ENCODE peak calls at places on chromosome 7, in eight cellular contexts. F is EL; L is iris pigment epithelial cell; N is T-helper 2 cell; P is frontal cortex; U is mucosa of gallbladder; A is AG09309; H is stimulated activated CD8-positive, alpha-beta memory T cell treated with anti-CD3 and anti-CD28 coated beads, Interleukin-2, amount 100 ng/mL, for 1 hour. D is an unnamed sample.

GRCh38 chr7:42065942-42066341 is 171.1 kb downstream of the GLI3 start:
- DNase-seq in N (no peak), H (no peak), U (no peak), F (no peak), A (no peak), L (peak), P (no peak), D (no peak)

GRCh38 chr7:27064169-27064568 is 31.6 kb downstream of the HOXA1 start:
- DNase-seq in P (no peak), H (no peak), U (no peak), L (no peak), N (no peak), F (no peak), A (no peak), D (no peak)

GRCh38 chr7:21869785-21870402 is 75.8 kb downstream of the CDCA7L start:
- DNase-seq in A (no peak), P (no peak), H (no peak), N (no peak), U (no peak), L (peak), F (peak), D (no peak)

GRCh38 chr7:128446306-128446705 is 9.4 kb upstream of the HILPDA start:
- DNase-seq in L (no peak), P (no peak), N (no peak), H (no peak), F (no peak), U (no peak), A (no peak), D (no peak)

GRCh38 chr7:105580022-105580740 is 1.1 kb downstream of the EFCAB10 start:
- DNase-seq in U (no peak), P (no peak), A (no peak), H (no peak), L (no peak), N (no peak), F (peak), D (no peak)

GRCh38 chr7:36346260-36346831 is 43.3 kb upstream of the ANLN start:
- DNase-seq in P (no peak), L (peak), F (no peak), A (no peak), N (no peak), U (no peak), H (no peak), D (no peak)

GRCh38 chr7:130500463-130500862 is 8.6 kb downstream of the MEST start:
- DNase-seq in U (no peak), A (no peak), N (no peak), F (no peak), H (no peak), L (no peak), P (no peak), D (no peak)

GRCh38 chr7:2116086-2116810 is 116.5 kb downstream of the MAD1L1 start:
- DNase-seq in N (no peak), L (peak), U (peak), F (peak), A (no peak), H (no peak), P (peak), D (no peak)

GRCh38 chr7:84924341-84924740 is 262.5 kb downstream of the SEMA3D start:
- DNase-seq in U (no peak), H (no peak), P (no peak), F (no peak), L (no peak), N (no peak), A (no peak), D (no peak)

GRCh38 chr7:76262683-76263402 is 39.6 kb upstream of the HSPB1 start:
- DNase-seq in L (peak), N (no peak), P (peak), H (no peak), F (peak), A (peak), U (peak), D (no peak)

GRCh38 chr7:150406565-150407421 is 27.7 kb downstream of the ZNF775 start:
- DNase-seq in H (no peak), P (no peak), F (no peak), N (no peak), L (peak), U (peak), A (no peak), D (no peak)

GRCh38 chr7:95511716-95512260 is 26.0 kb downstream of the ASB4 start:
- DNase-seq in H (peak), F (peak), U (peak), N (no peak), P (peak), A (peak), L (peak), D (no peak)

GRCh38 chr7:142714375-142714774 is 34.9 kb upstream of the PRSS1 start:
- DNase-seq in H (no peak), P (no peak), F (no peak), A (no peak), U (no peak), L (no peak), N (no peak), D (no peak)

GRCh38 chr7:19713676-19714075 is 4.8 kb upstream of the POLR1F start:
- DNase-seq in H (no peak), A (peak), F (peak), U (peak), P (no peak), N (no peak), L (peak), D (no peak)

GRCh38 chr7:131066635-131067034 is 261.0 kb upstream of the MKLN1 start:
- DNase-seq in P (no peak), N (no peak), A (no peak), L (peak), U (no peak), H (no peak), F (peak), D (no peak)

GRCh38 chr7:157561523-157561785 is 224.7 kb downstream of the DNAJB6 start:
- DNase-seq in U (no peak), F (no peak), L (no peak), N (no peak), H (no peak), A (no peak), P (no peak), D (no peak)

GRCh38 chr7:148515728-148516715 is 74.5 kb upstream of the C7orf33 start:
- DNase-seq in H (no peak), N (no peak), P (no peak), U (no peak), F (no peak), A (no peak), L (no peak), D (no peak)

GRCh38 chr7:36440880-36441279 is 51.2 kb downstream of the ANLN start:
- DNase-seq in F (peak), L (peak), N (no peak), A (peak), P (peak), H (no peak), U (no peak), D (no peak)

GRCh38 chr7:16926283-16926682 is 44.5 kb upstream of the AGR3 start:
- DNase-seq in F (peak), H (no peak), U (peak), P (no peak), A (peak), N (no peak), L (peak), D (no peak)

GRCh38 chr7:150368884-150369739 is 490 bp downstream of the REPIN1 start:
- DNase-seq in P (peak), H (no peak), L (peak), N (no peak), U (peak), A (no peak), F (peak), D (peak)

GRCh38 chr7:35249537-35249907 is 4.4 kb downstream of the TBX20 start:
- DNase-seq in L (no peak), P (no peak), H (no peak), N (no peak), U (no peak), F (no peak), A (no peak), D (no peak)

GRCh38 chr7:36088966-36089365 is 64.1 kb upstream of the EEPD1 start:
- DNase-seq in H (no peak), P (no peak), N (no peak), L (no peak), U (no peak), F (no peak), A (no peak), D (no peak)

GRCh38 chr7:83655951-83656556 is 7.1 kb upstream of the SEMA3E start:
- DNase-seq in H (no peak), N (no peak), P (peak), L (peak), F (peak), U (peak), A (peak), D (no peak)

GRCh38 chr7:7779888-7780287 is 61.5 kb upstream of the RPA3 start:
- DNase-seq in U (no peak), F (no peak), N (no peak), A (no peak), P (no peak), L (no peak), H (no peak), D (no peak)

GRCh38 chr7:7175075-7175695 is 7.2 kb upstream of the C1GALT1 start:
- DNase-seq in A (no peak), N (no peak), H (no peak), U (no peak), L (no peak), F (no peak), P (no peak), D (no peak)

GRCh38 chr7:38660427-38661099 is 29.4 kb upstream of the AMPH start:
- DNase-seq in N (no peak), A (no peak), F (peak), H (no peak), L (peak), U (no peak), P (no peak), D (no peak)

GRCh38 chr7:47669178-47669878 is 87.4 kb upstream of the TNS3 start:
- DNase-seq in U (peak), P (peak), F (peak), L (peak), N (no peak), H (no peak), A (peak), D (no peak)

GRCh38 chr7:144037414-144038096 is 11.2 kb upstream of the OR2A5 start:
- DNase-seq in H (no peak), U (no peak), L (no peak), N (no peak), P (no peak), F (no peak), A (no peak), D (no peak)

GRCh38 chr7:43014374-43014773 is 82.2 kb downstream of the MRPL32 start:
- DNase-seq in H (no peak), L (no peak), N (no peak), F (no peak), A (no peak), P (no peak), U (no peak), D (no peak)

GRCh38 chr7:157228864-157229422 is 90.2 kb downstream of the UBE3C start:
- DNase-seq in P (no peak), N (no peak), U (no peak), A (no peak), H (no peak), F (peak), L (peak), D (no peak)

GRCh38 chr7:25731035-25731880 is 420.7 kb upstream of the NFE2L3 start:
- DNase-seq in H (no peak), L (no peak), A (no peak), P (no peak), N (no peak), F (no peak), U (no peak), D (no peak)

GRCh38 chr7:50754684-50755083 is 28.0 kb downstream of the GRB10 start:
- DNase-seq in H (no peak), U (no peak), F (no peak), P (no peak), N (no peak), L (no peak), A (no peak), D (no peak)

GRCh38 chr7:135929692-135930091 is 47.5 kb downstream of the MTPN start:
- DNase-seq in L (no peak), P (no peak), F (no peak), U (no peak), A (no peak), H (no peak), N (no peak), D (no peak)

GRCh38 chr7:71843677-71844076 is 568.5 kb downstream of the CALN1 start:
- DNase-seq in A (no peak), P (peak), F (no peak), L (no peak), U (no peak), N (no peak), H (no peak), D (no peak)

GRCh38 chr7:141460781-141461715 is 90.2 kb upstream of the AGK start:
- DNase-seq in A (no peak), U (no peak), F (peak), H (no peak), L (no peak), N (no peak), P (no peak), D (no peak)